ENCODE peak calls at places on chromosomes 13 and 19, in ten cellular contexts. T is A549, G is right lobe of liver, I is heart left ventricle, K is Peyer's patch, M is esophagus squamous epithelium, V is lower leg skin, W is IMR-90, O is NB4, B is upper lobe of left lung. E is an unnamed sample.

GRCh38 chr19:33385956-33386355 is 12.4 kb downstream of the CEBPG start:
- DNase-seq in T (no peak), G (peak; percentile 71), I (peak; percentile 45), K (no peak), M (no peak), V (no peak), W (no peak), O (no peak), B (no peak), E (peak; percentile 94)

GRCh38 chr19:6091771-6092291 is 18.5 kb downstream of the RFX2 start:
- DNase-seq in T (no peak), G (no peak), I (no peak), K (no peak), M (no peak), V (no peak), W (peak; percentile 69), O (no peak), B (no peak), E (no peak)

GRCh38 chr19:17751103-17751911 is at the start of gene FCHO1:
- DNase-seq in T (no peak), G (no peak), I (peak; percentile 69), K (peak; percentile 95), M (peak; percentile 65), V (no peak), W (no peak), O (peak; percentile 96), B (peak; percentile 78), E (peak; percentile 15)

GRCh38 chr13:113187263-113187669 is 21.2 kb downstream of the PCID2 start:
- DNase-seq in T (peak; percentile 95), G (no peak), I (peak; percentile 82), K (no peak), M (peak; percentile 15), V (peak; percentile 91), W (peak; percentile 100), O (peak; percentile 63), B (peak; percentile 77), E (peak; percentile 37)

GRCh38 chr13:110696776-110697175 is 9.1 kb downstream of the CARS2 start:
- DNase-seq in T (no peak), G (no peak), I (no peak), K (no peak), M (no peak), V (no peak), W (no peak), O (no peak), B (no peak), E (no peak)

GRCh38 chr19:39170398-39171231 is 26.1 kb upstream of the NCCRP1 start:
- DNase-seq in T (no peak), G (no peak), I (no peak), K (no peak), M (no peak), V (no peak), W (no peak), O (no peak), B (no peak), E (no peak)

GRCh38 chr13:73578251-73578875 is 519.6 kb downstream of the KLF5 start:
- DNase-seq in T (no peak), G (no peak), I (no peak), K (no peak), M (no peak), V (no peak), W (peak; percentile 42), O (no peak), B (no peak), E (no peak)

GRCh38 chr19:29060833-29061364 is 152.1 kb downstream of the UQCRFS1 start:
- DNase-seq in T (no peak), G (no peak), I (no peak), K (no peak), M (no peak), V (no peak), W (no peak), O (peak; percentile 75), B (no peak), E (no peak)

GRCh38 chr13:113117956-113118327 is 4.7 kb upstream of the F10 start:
- DNase-seq in T (no peak), G (peak; percentile 37), I (no peak), K (no peak), M (no peak), V (no peak), W (no peak), O (no peak), B (peak; percentile 4), E (no peak)

GRCh38 chr13:48533986-48534600 is 1.2 kb upstream of the RCBTB2 start:
- DNase-seq in T (no peak), G (no peak), I (no peak), K (no peak), M (no peak), V (no peak), W (no peak), O (peak; percentile 51), B (no peak), E (no peak)

GRCh38 chr13:51715613-51716012 is 88.3 kb downstream of the DHRS12 start:
- DNase-seq in T (no peak), G (no peak), I (no peak), K (no peak), M (no peak), V (no peak), W (no peak), O (no peak), B (no peak), E (no peak)

GRCh38 chr13:30565658-30566057 is 52.1 kb upstream of the USPL1 start:
- DNase-seq in T (no peak), G (no peak), I (no peak), K (no peak), M (no peak), V (no peak), W (no peak), O (no peak), B (no peak), E (no peak)

GRCh38 chr13:62418872-62419271 is 1003.2 kb upstream of the PCDH20 start:
- DNase-seq in T (no peak), G (no peak), I (no peak), K (no peak), M (no peak), V (no peak), W (peak; percentile 30), O (no peak), B (no peak), E (no peak)

GRCh38 chr19:18473706-18474087 is 35.8 kb upstream of the ISYNA1 start:
- DNase-seq in T (no peak), G (no peak), I (no peak), K (no peak), M (no peak), V (no peak), W (no peak), O (no peak), B (no peak), E (no peak)

GRCh38 chr19:12720851-12721655 is 2.7 kb downstream of the TNPO2 start:
- DNase-seq in T (no peak), G (no peak), I (peak; percentile 55), K (no peak), M (no peak), V (no peak), W (no peak), O (no peak), B (no peak), E (peak; percentile 14)

GRCh38 chr19:2487090-2487489 is 11.2 kb downstream of the GADD45B start:
- DNase-seq in T (no peak), G (no peak), I (no peak), K (no peak), M (no peak), V (no peak), W (no peak), O (no peak), B (no peak), E (no peak)

DNA sequence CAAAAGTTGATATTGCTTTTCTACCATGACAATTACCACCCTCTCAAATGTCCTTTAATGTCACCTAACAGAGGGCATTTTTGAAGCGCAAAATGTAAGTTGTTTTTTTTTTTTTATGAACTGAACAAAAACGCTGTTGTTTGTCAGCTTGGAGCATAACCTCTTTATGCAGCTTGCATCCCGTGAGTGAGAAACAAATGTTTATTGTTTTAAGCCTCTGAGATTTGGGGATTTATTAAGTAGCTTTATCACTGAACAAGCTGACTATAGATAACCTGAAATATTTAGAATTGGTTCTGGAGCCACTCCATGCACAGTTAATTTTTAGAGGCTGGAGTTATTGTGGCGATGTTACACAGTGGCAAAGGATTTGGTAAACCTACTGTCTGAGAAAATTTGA is 80.1 kb upstream of the ATXN8OS start:
- DNase-seq in T (no peak), G (no peak), I (no peak), K (no peak), M (no peak), V (no peak), W (no peak), O (no peak), B (no peak), E (no peak)
- TF ChIP-seq POLR2A in T (no peak), G (no peak), I (no peak), K (no peak), M (no peak), V (no peak), W (no peak), O (no peak), B (no peak), E (no peak)

DNA sequence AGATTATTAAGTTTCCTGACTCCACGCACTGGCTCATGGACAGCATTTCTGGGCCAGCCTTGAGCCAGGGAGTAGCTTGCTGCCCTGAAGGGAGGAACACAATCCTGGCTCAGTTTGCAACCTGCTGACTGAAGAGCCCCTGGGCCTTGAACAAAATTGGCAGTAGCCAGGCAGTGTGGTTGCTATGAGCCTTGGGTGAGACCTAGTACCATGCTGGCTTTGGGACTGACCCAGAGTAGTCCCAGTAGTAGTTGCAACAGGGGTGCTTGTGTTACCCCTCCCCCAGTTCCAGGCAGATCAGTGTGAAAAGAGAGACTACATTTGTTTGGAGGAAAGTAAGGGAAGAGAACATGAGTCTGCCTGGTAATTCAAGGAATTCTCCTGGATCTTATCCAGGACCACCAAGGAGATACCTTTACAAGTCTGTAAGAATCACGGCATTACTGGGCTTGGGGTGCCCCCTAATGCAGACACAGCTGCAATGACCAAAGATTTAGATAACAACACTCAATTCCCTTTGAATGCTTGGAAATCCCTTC is 22.0 kb downstream of the ITGBL1 start:
- DNase-seq in T (peak; percentile 58), G (no peak), I (no peak), K (no peak), M (no peak), V (no peak), W (peak; percentile 91), O (peak; percentile 4), B (no peak), E (no peak)
- TF ChIP-seq CTCF in T (peak; percentile 68), G (no peak), I (no peak), K (no peak), M (no peak), V (no peak), W (peak; percentile 90), O (no peak), B (no peak), E (no peak)

GRCh38 chr19:44753932-44754742 is 5.6 kb downstream of the BCL3 start:
- DNase-seq in T (peak; percentile 90), G (peak; percentile 96), I (peak; percentile 94), K (peak; percentile 97), M (peak; percentile 79), V (peak; percentile 88), W (peak; percentile 77), O (peak; percentile 79), B (peak; percentile 98), E (peak; percentile 96)
- TF ChIP-seq POLR2A in T (no peak), G (peak; percentile 79), I (no peak), K (peak; percentile 78), M (no peak), V (no peak), W (no peak), O (no peak), B (peak; percentile 32), E (peak; percentile 56)

DNA sequence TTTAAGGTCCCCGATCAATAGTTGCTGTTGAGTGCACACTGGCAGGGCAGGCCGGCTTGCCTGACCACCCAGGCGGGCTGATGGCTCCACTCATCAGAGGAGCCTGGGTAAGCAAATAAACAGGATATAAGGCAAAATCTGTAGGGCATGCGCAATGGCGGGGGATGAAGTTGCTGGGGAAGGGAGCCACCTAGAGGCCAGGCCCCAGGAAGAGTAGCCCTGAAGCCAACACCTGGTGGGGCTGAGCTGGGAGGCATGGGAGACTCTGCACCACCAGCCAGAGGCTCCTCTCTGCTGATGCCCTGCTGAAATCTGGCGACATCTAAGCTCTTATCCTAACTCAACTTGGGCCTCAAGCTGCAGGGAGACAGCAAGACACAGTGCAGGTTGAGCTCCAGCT is 324.3 kb downstream of the ZNF536 start:
- DNase-seq in T (peak; percentile 78), G (no peak), I (no peak), K (no peak), M (no peak), V (no peak), W (peak; percentile 9), O (peak; percentile 35), B (no peak), E (peak; percentile 63)
- TF ChIP-seq CTCF in T (peak; percentile 37), G (peak; percentile 53), I (no peak), K (no peak), M (no peak), V (no peak), W (peak; percentile 22), O (peak; percentile 38), B (no peak), E (no peak)

E was measured in thyroid gland.